ENCODE peak calls at places on chromosomes 1 and 21, in nine cellular contexts. K is CD8-positive, alpha-beta T cell; L is right lobe of liver; Q is IMR-90; G is germinal center; N is activated naive CD4-positive, alpha-beta T cell treated with anti-CD3 and anti-CD28 coated beads, Interleukin-2, amount 10 ng/mL, durations not matched to agents 7 days and 5 days; C is skeletal muscle cell; E is Caki2; P is Peyer's patch. V is an unnamed sample.

GRCh38 chr1:236552901-236553300 is 29.1 kb downstream of the LGALS8 start:
- DNase-seq in K (no peak), L (no peak), Q (no peak), G (no peak), N (no peak), C (no peak), E (no peak), P (no peak), V (no peak)

GRCh38 chr1:118388341-118388740 is 203.3 kb upstream of the SPAG17 start:
- DNase-seq in K (no peak), L (no peak), Q (no peak), G (no peak), N (no peak), C (no peak), E (no peak), P (no peak), V (no peak)

GRCh38 chr1:54246097-54246721 is 46.2 kb downstream of the MRPL37 start:
- DNase-seq in K (no peak), L (no peak), Q (no peak), G (no peak), N (no peak), C (no peak), E (no peak), P (no peak), V (no peak)

GRCh38 chr1:170893655-170894297 is 41.6 kb upstream of the MROH9 start:
- DNase-seq in K (no peak), L (no peak), Q (no peak), G (no peak), N (no peak), C (no peak), E (no peak), P (no peak), V (no peak)

GRCh38 chr1:52746189-52746588 is 19.9 kb downstream of the ZYG11B start:
- DNase-seq in K (no peak), L (no peak), Q (no peak), G (no peak), N (no peak), C (no peak), E (no peak), P (no peak), V (no peak)

GRCh38 chr1:56644064-56644940 is 812 bp upstream of the PRKAA2 start:
- DNase-seq in K (no peak), L (no peak), Q (peak), G (no peak), N (no peak), C (peak), E (peak), P (no peak), V (no peak)

GRCh38 chr1:197080323-197080722 is 13.3 kb upstream of the F13B start:
- DNase-seq in K (no peak), L (no peak), Q (no peak), G (no peak), N (no peak), C (no peak), E (no peak), P (no peak), V (no peak)

GRCh38 chr1:210024996-210025395 is 87.0 kb downstream of the SYT14 start:
- DNase-seq in K (no peak), L (no peak), Q (no peak), G (no peak), N (no peak), C (no peak), E (no peak), P (no peak), V (no peak)

GRCh38 chr1:202105571-202106339 is 17.0 kb upstream of the GPR37L1 start:
- DNase-seq in K (no peak), L (no peak), Q (peak), G (no peak), N (no peak), C (no peak), E (peak), P (peak), V (peak)

GRCh38 chr1:91499346-91499745 is 1.3 kb upstream of the CDC7 start:
- DNase-seq in K (no peak), L (no peak), Q (no peak), G (no peak), N (no peak), C (no peak), E (no peak), P (no peak), V (no peak)

GRCh38 chr1:204621391-204621790 is 64.1 kb downstream of the LRRN2 start:
- DNase-seq in K (no peak), L (no peak), Q (no peak), G (no peak), N (no peak), C (no peak), E (no peak), P (no peak), V (no peak)

GRCh38 chr1:38360807-38361206 is 314.2 kb upstream of the POU3F1 start:
- DNase-seq in K (no peak), L (no peak), Q (no peak), G (no peak), N (no peak), C (no peak), E (no peak), P (no peak), V (no peak)

GRCh38 chr1:156528875-156529425 is 28.4 kb upstream of the MEF2D start:
- DNase-seq in K (no peak), L (no peak), Q (no peak), G (no peak), N (no peak), C (no peak), E (no peak), P (no peak), V (no peak)

GRCh38 chr21:26169061-26169610 is 1.4 kb downstream of the APP start:
- DNase-seq in K (peak), L (no peak), Q (peak), G (peak), N (peak), C (no peak), E (peak), P (peak), V (peak)

GRCh38 chr1:176720835-176721234 is 257.9 kb downstream of the PAPPA2 start:
- DNase-seq in K (no peak), L (no peak), Q (no peak), G (no peak), N (no peak), C (no peak), E (no peak), P (no peak), V (no peak)

GRCh38 chr1:8146257-8146855 is 120.2 kb upstream of the ERRFI1 start:
- DNase-seq in K (no peak), L (no peak), Q (no peak), G (no peak), N (no peak), C (no peak), E (no peak), P (no peak), V (no peak)

GRCh38 chr21:32807717-32808380 is 36.3 kb upstream of the PAXBP1 start:
- DNase-seq in K (no peak), L (no peak), Q (peak), G (no peak), N (no peak), C (peak), E (no peak), P (no peak), V (no peak)

GRCh38 chr1:205286335-205286950 is 35.1 kb downstream of the NUAK2 start:
- DNase-seq in K (peak), L (no peak), Q (peak), G (peak), N (peak), C (no peak), E (no peak), P (peak), V (peak)

GRCh38 chr1:244340396-244340795 is 111.3 kb downstream of the ADSS2 start:
- DNase-seq in K (no peak), L (no peak), Q (no peak), G (no peak), N (no peak), C (no peak), E (no peak), P (no peak), V (no peak)

GRCh38 chr1:110515896-110516295 is 3.1 kb downstream of the KCNA10 start:
- DNase-seq in K (no peak), L (no peak), Q (peak), G (no peak), N (no peak), C (no peak), E (no peak), P (no peak), V (no peak)

GRCh38 chr1:54810144-54810942 is 9.2 kb upstream of the TTC22 start:
- DNase-seq in K (peak), L (peak), Q (peak), G (peak), N (peak), C (no peak), E (peak), P (peak), V (peak)

GRCh38 chr1:207500306-207500705 is 4.3 kb downstream of the CR1 start:
- DNase-seq in K (no peak), L (no peak), Q (no peak), G (no peak), N (no peak), C (no peak), E (no peak), P (no peak), V (no peak)

GRCh38 chr1:154352245-154352580 is 26.9 kb downstream of the ATP8B2 start:
- DNase-seq in K (no peak), L (no peak), Q (no peak), G (peak), N (no peak), C (no peak), E (no peak), P (no peak), V (no peak)

GRCh38 chr21:33205476-33205875 is 24.3 kb upstream of the IFNAR2 start:
- DNase-seq in K (no peak), L (no peak), Q (no peak), G (peak), N (peak), C (no peak), E (no peak), P (peak), V (no peak)

GRCh38 chr1:50968884-50969610 is 998 bp upstream of the CDKN2C start:
- DNase-seq in K (peak), L (peak), Q (no peak), G (peak), N (peak), C (no peak), E (no peak), P (peak), V (peak)

GRCh38 chr1:205147191-205147590 is 25.4 kb upstream of the RBBP5 start:
- DNase-seq in K (no peak), L (no peak), Q (peak), G (no peak), N (no peak), C (peak), E (peak), P (no peak), V (no peak)

GRCh38 chr1:43232071-43232470 is 37.7 kb upstream of the TMEM125 start:
- DNase-seq in K (no peak), L (no peak), Q (peak), G (no peak), N (no peak), C (peak), E (no peak), P (no peak), V (no peak)

GRCh38 chr21:46131721-46132651 is 23.4 kb downstream of the FTCD start:
- DNase-seq in K (no peak), L (peak), Q (no peak), G (no peak), N (no peak), C (no peak), E (no peak), P (no peak), V (no peak)

GRCh38 chr1:61287014-61287413 is 204.7 kb downstream of the NFIA start:
- DNase-seq in K (no peak), L (no peak), Q (peak), G (no peak), N (no peak), C (no peak), E (no peak), P (no peak), V (no peak)

GRCh38 chr1:3625151-3625907 is 514 bp downstream of the TPRG1L start:
- DNase-seq in K (peak), L (peak), Q (peak), G (no peak), N (no peak), C (no peak), E (peak), P (peak), V (peak)

GRCh38 chr21:43717967-43718871 is 710 bp upstream of the PDXK start:
- DNase-seq in K (no peak), L (no peak), Q (no peak), G (no peak), N (no peak), C (no peak), E (no peak), P (peak), V (no peak)

GRCh38 chr1:29083318-29084195 is 40.1 kb downstream of the TMEM200B start:
- DNase-seq in K (no peak), L (no peak), Q (no peak), G (no peak), N (no peak), C (no peak), E (no peak), P (no peak), V (no peak)

GRCh38 chr1:206956313-206956597 is 10.0 kb upstream of the PIGR start:
- DNase-seq in K (no peak), L (no peak), Q (no peak), G (no peak), N (no peak), C (no peak), E (no peak), P (no peak), V (no peak)

GRCh38 chr1:43779266-43779665 is 71.9 kb downstream of the ST3GAL3 start:
- DNase-seq in K (no peak), L (no peak), Q (no peak), G (no peak), N (no peak), C (no peak), E (no peak), P (no peak), V (no peak)

GRCh38 chr1:175481126-175482071 is 262.0 kb downstream of the TNR start:
- DNase-seq in K (no peak), L (no peak), Q (peak), G (peak), N (no peak), C (no peak), E (peak), P (no peak), V (no peak)

GRCh38 chr21:34594566-34595234 is 20.2 kb downstream of the RCAN1 start:
- DNase-seq in K (no peak), L (no peak), Q (no peak), G (no peak), N (no peak), C (no peak), E (no peak), P (no peak), V (no peak)

V was measured in stomach.